ENCODE peak calls at places on chromosomes 5 and 9, in seven cellular contexts. One of them, this sample, is unnamed.

GRCh38 chr5:452856-453710 is 10.1 kb downstream of the EXOC3 start:
- DNase-seq in stomach: no peak
- DNase-seq in K562: no peak
- DNase-seq in chondrocyte: peak; percentile 80
- DNase-seq in caudate nucleus: no peak
- DNase-seq in KG1: no peak
- DNase-seq in activated naive CD4-positive, alpha-beta T cell treated with anti-CD3 and anti-CD28 coated beads, Interleukin-2, amount 10 ng/mL, durations not matched to agents 7 days and 5 days: peak; percentile 34
- DNase-seq in this sample: no peak

GRCh38 chr9:127714916-127715442 is 484 bp downstream of the PTRH1 start:
- DNase-seq in stomach: peak; percentile 55
- DNase-seq in K562: no peak
- DNase-seq in chondrocyte: peak; percentile 87
- DNase-seq in caudate nucleus: no peak
- DNase-seq in KG1: no peak
- DNase-seq in activated naive CD4-positive, alpha-beta T cell treated with anti-CD3 and anti-CD28 coated beads, Interleukin-2, amount 10 ng/mL, durations not matched to agents 7 days and 5 days: no peak
- DNase-seq in this sample: no peak

GRCh38 chr9:138070815-138071214 is 193.2 kb downstream of the CACNA1B start:
- DNase-seq in stomach: peak; percentile 7
- DNase-seq in K562: no peak
- DNase-seq in chondrocyte: no peak
- DNase-seq in caudate nucleus: no peak
- DNase-seq in KG1: no peak
- DNase-seq in activated naive CD4-positive, alpha-beta T cell treated with anti-CD3 and anti-CD28 coated beads, Interleukin-2, amount 10 ng/mL, durations not matched to agents 7 days and 5 days: no peak
- DNase-seq in this sample: no peak

GRCh38 chr9:34271618-34272017 is 57.5 kb downstream of the KIF24 start:
- DNase-seq in stomach: no peak
- DNase-seq in K562: no peak
- DNase-seq in chondrocyte: no peak
- DNase-seq in caudate nucleus: no peak
- DNase-seq in KG1: no peak
- DNase-seq in activated naive CD4-positive, alpha-beta T cell treated with anti-CD3 and anti-CD28 coated beads, Interleukin-2, amount 10 ng/mL, durations not matched to agents 7 days and 5 days: no peak
- DNase-seq in this sample: no peak

GRCh38 chr5:95261369-95262175 is 23.3 kb downstream of the MCTP1 start:
- DNase-seq in stomach: no peak
- DNase-seq in K562: peak; percentile 15
- DNase-seq in chondrocyte: no peak
- DNase-seq in caudate nucleus: no peak
- DNase-seq in KG1: peak; percentile 2
- DNase-seq in activated naive CD4-positive, alpha-beta T cell treated with anti-CD3 and anti-CD28 coated beads, Interleukin-2, amount 10 ng/mL, durations not matched to agents 7 days and 5 days: peak; percentile 23
- DNase-seq in this sample: peak; percentile 45

GRCh38 chr5:174108765-174109164 is 63.3 kb downstream of the NSG2 start:
- DNase-seq in stomach: no peak
- DNase-seq in K562: no peak
- DNase-seq in chondrocyte: no peak
- DNase-seq in caudate nucleus: no peak
- DNase-seq in KG1: no peak
- DNase-seq in activated naive CD4-positive, alpha-beta T cell treated with anti-CD3 and anti-CD28 coated beads, Interleukin-2, amount 10 ng/mL, durations not matched to agents 7 days and 5 days: no peak
- DNase-seq in this sample: no peak

GRCh38 chr9:134496413-134497282 is 145.0 kb upstream of the COL5A1 start:
- DNase-seq in stomach: no peak
- DNase-seq in K562: no peak
- DNase-seq in chondrocyte: no peak
- DNase-seq in caudate nucleus: no peak
- DNase-seq in KG1: no peak
- DNase-seq in activated naive CD4-positive, alpha-beta T cell treated with anti-CD3 and anti-CD28 coated beads, Interleukin-2, amount 10 ng/mL, durations not matched to agents 7 days and 5 days: no peak
- DNase-seq in this sample: no peak

GRCh38 chr9:81531511-81531910 is 157.8 kb downstream of the TLE1 start:
- DNase-seq in stomach: no peak
- DNase-seq in K562: no peak
- DNase-seq in chondrocyte: no peak
- DNase-seq in caudate nucleus: no peak
- DNase-seq in KG1: no peak
- DNase-seq in activated naive CD4-positive, alpha-beta T cell treated with anti-CD3 and anti-CD28 coated beads, Interleukin-2, amount 10 ng/mL, durations not matched to agents 7 days and 5 days: no peak
- DNase-seq in this sample: no peak

GRCh38 chr5:33408816-33409215 is 31.9 kb upstream of the TARS1 start:
- DNase-seq in stomach: no peak
- DNase-seq in K562: no peak
- DNase-seq in chondrocyte: no peak
- DNase-seq in caudate nucleus: no peak
- DNase-seq in KG1: no peak
- DNase-seq in activated naive CD4-positive, alpha-beta T cell treated with anti-CD3 and anti-CD28 coated beads, Interleukin-2, amount 10 ng/mL, durations not matched to agents 7 days and 5 days: no peak
- DNase-seq in this sample: no peak

GRCh38 chr5:54491326-54491725 is 26.2 kb upstream of the SNX18 start:
- DNase-seq in stomach: no peak
- DNase-seq in K562: no peak
- DNase-seq in chondrocyte: no peak
- DNase-seq in caudate nucleus: no peak
- DNase-seq in KG1: no peak
- DNase-seq in activated naive CD4-positive, alpha-beta T cell treated with anti-CD3 and anti-CD28 coated beads, Interleukin-2, amount 10 ng/mL, durations not matched to agents 7 days and 5 days: no peak
- DNase-seq in this sample: no peak

GRCh38 chr9:90641868-90642558 is 611 bp downstream of the DIRAS2 start:
- DNase-seq in stomach: no peak
- DNase-seq in K562: no peak
- DNase-seq in chondrocyte: no peak
- DNase-seq in caudate nucleus: no peak
- DNase-seq in KG1: no peak
- DNase-seq in activated naive CD4-positive, alpha-beta T cell treated with anti-CD3 and anti-CD28 coated beads, Interleukin-2, amount 10 ng/mL, durations not matched to agents 7 days and 5 days: no peak
- DNase-seq in this sample: no peak

GRCh38 chr9:136950656-136951030 is 1.4 kb upstream of the LCN12 start:
- DNase-seq in stomach: no peak
- DNase-seq in K562: no peak
- DNase-seq in chondrocyte: no peak
- DNase-seq in caudate nucleus: no peak
- DNase-seq in KG1: no peak
- DNase-seq in activated naive CD4-positive, alpha-beta T cell treated with anti-CD3 and anti-CD28 coated beads, Interleukin-2, amount 10 ng/mL, durations not matched to agents 7 days and 5 days: no peak
- DNase-seq in this sample: no peak

GRCh38 chr9:37178742-37179141 is 58.4 kb downstream of the ZCCHC7 start:
- DNase-seq in stomach: no peak
- DNase-seq in K562: no peak
- DNase-seq in chondrocyte: no peak
- DNase-seq in caudate nucleus: no peak
- DNase-seq in KG1: no peak
- DNase-seq in activated naive CD4-positive, alpha-beta T cell treated with anti-CD3 and anti-CD28 coated beads, Interleukin-2, amount 10 ng/mL, durations not matched to agents 7 days and 5 days: no peak
- DNase-seq in this sample: no peak

GRCh38 chr9:994005-994404 is 17.6 kb downstream of the DMRT3 start:
- DNase-seq in stomach: no peak
- DNase-seq in K562: no peak
- DNase-seq in chondrocyte: no peak
- DNase-seq in caudate nucleus: no peak
- DNase-seq in KG1: no peak
- DNase-seq in activated naive CD4-positive, alpha-beta T cell treated with anti-CD3 and anti-CD28 coated beads, Interleukin-2, amount 10 ng/mL, durations not matched to agents 7 days and 5 days: peak; percentile 36
- DNase-seq in this sample: peak; percentile 71

GRCh38 chr5:135214897-135215616 is 181.0 kb upstream of the PITX1 start:
- DNase-seq in stomach: peak; percentile 21
- DNase-seq in K562: no peak
- DNase-seq in chondrocyte: no peak
- DNase-seq in caudate nucleus: no peak
- DNase-seq in KG1: no peak
- DNase-seq in activated naive CD4-positive, alpha-beta T cell treated with anti-CD3 and anti-CD28 coated beads, Interleukin-2, amount 10 ng/mL, durations not matched to agents 7 days and 5 days: no peak
- DNase-seq in this sample: no peak

GRCh38 chr5:52805614-52806013 is 17.9 kb downstream of the ITGA1 start:
- DNase-seq in stomach: no peak
- DNase-seq in K562: no peak
- DNase-seq in chondrocyte: no peak
- DNase-seq in caudate nucleus: no peak
- DNase-seq in KG1: no peak
- DNase-seq in activated naive CD4-positive, alpha-beta T cell treated with anti-CD3 and anti-CD28 coated beads, Interleukin-2, amount 10 ng/mL, durations not matched to agents 7 days and 5 days: no peak
- DNase-seq in this sample: no peak

GRCh38 chr5:131528682-131529081 is 106.3 kb downstream of the RAPGEF6 start:
- DNase-seq in stomach: no peak
- DNase-seq in K562: peak; percentile 42
- DNase-seq in chondrocyte: no peak
- DNase-seq in caudate nucleus: no peak
- DNase-seq in KG1: no peak
- DNase-seq in activated naive CD4-positive, alpha-beta T cell treated with anti-CD3 and anti-CD28 coated beads, Interleukin-2, amount 10 ng/mL, durations not matched to agents 7 days and 5 days: no peak
- DNase-seq in this sample: peak; percentile 12

GRCh38 chr9:37997636-37998374 is 71.2 kb downstream of the SHB start:
- DNase-seq in stomach: no peak
- DNase-seq in K562: no peak
- DNase-seq in chondrocyte: peak; percentile 57
- DNase-seq in caudate nucleus: no peak
- DNase-seq in KG1: no peak
- DNase-seq in activated naive CD4-positive, alpha-beta T cell treated with anti-CD3 and anti-CD28 coated beads, Interleukin-2, amount 10 ng/mL, durations not matched to agents 7 days and 5 days: no peak
- DNase-seq in this sample: no peak

GRCh38 chr5:143316844-143317631 is 86.4 kb downstream of the NR3C1 start:
- DNase-seq in stomach: no peak
- DNase-seq in K562: peak; percentile 7
- DNase-seq in chondrocyte: no peak
- DNase-seq in caudate nucleus: no peak
- DNase-seq in KG1: no peak
- DNase-seq in activated naive CD4-positive, alpha-beta T cell treated with anti-CD3 and anti-CD28 coated beads, Interleukin-2, amount 10 ng/mL, durations not matched to agents 7 days and 5 days: no peak
- DNase-seq in this sample: no peak

GRCh38 chr5:61416410-61416809 is 84.4 kb downstream of the ZSWIM6 start:
- DNase-seq in stomach: no peak
- DNase-seq in K562: no peak
- DNase-seq in chondrocyte: no peak
- DNase-seq in caudate nucleus: no peak
- DNase-seq in KG1: no peak
- DNase-seq in activated naive CD4-positive, alpha-beta T cell treated with anti-CD3 and anti-CD28 coated beads, Interleukin-2, amount 10 ng/mL, durations not matched to agents 7 days and 5 days: no peak
- DNase-seq in this sample: no peak

GRCh38 chr5:177111720-177112394 is 21.7 kb upstream of the NSD1 start:
- DNase-seq in stomach: peak; percentile 51
- DNase-seq in K562: peak; percentile 76
- DNase-seq in chondrocyte: no peak
- DNase-seq in caudate nucleus: no peak
- DNase-seq in KG1: no peak
- DNase-seq in activated naive CD4-positive, alpha-beta T cell treated with anti-CD3 and anti-CD28 coated beads, Interleukin-2, amount 10 ng/mL, durations not matched to agents 7 days and 5 days: peak; percentile 75
- DNase-seq in this sample: peak; percentile 58

GRCh38 chr5:154038241-154038603 is 488 bp downstream of the FAM114A2 start:
- DNase-seq in stomach: no peak
- DNase-seq in K562: peak; percentile 60
- DNase-seq in chondrocyte: no peak
- DNase-seq in caudate nucleus: no peak
- DNase-seq in KG1: peak; percentile 4
- DNase-seq in activated naive CD4-positive, alpha-beta T cell treated with anti-CD3 and anti-CD28 coated beads, Interleukin-2, amount 10 ng/mL, durations not matched to agents 7 days and 5 days: peak; percentile 67
- DNase-seq in this sample: peak; percentile 83

GRCh38 chr5:79202076-79202475 is 33.9 kb upstream of the JMY start:
- DNase-seq in stomach: no peak
- DNase-seq in K562: no peak
- DNase-seq in chondrocyte: no peak
- DNase-seq in caudate nucleus: no peak
- DNase-seq in KG1: no peak
- DNase-seq in activated naive CD4-positive, alpha-beta T cell treated with anti-CD3 and anti-CD28 coated beads, Interleukin-2, amount 10 ng/mL, durations not matched to agents 7 days and 5 days: no peak
- DNase-seq in this sample: no peak